ENCODE peak calls at places on chromosomes 3 and 15, in nine cellular contexts. N, C, A, W, T, I, H, Z and G are unnamed samples.

GRCh38 chr15:62848631-62849050 is 193.9 kb upstream of the TPM1 start:
- DNase-seq in H (no peak), I (no peak), Z (no peak), T (no peak), C (no peak), W (peak), A (no peak), N (peak), G (no peak)

GRCh38 chr3:182212479-182213076 is 500.9 kb downstream of the SOX2 start:
- DNase-seq in H (no peak), N (peak), T (no peak), W (peak), I (no peak), C (no peak), A (peak), Z (no peak), G (peak)

GRCh38 chr15:65577129-65577996 is 33.6 kb downstream of the INTS14 start:
- DNase-seq in W (no peak), C (no peak), Z (no peak), A (no peak), T (no peak), N (no peak), H (no peak), I (no peak), G (no peak)

GRCh38 chr15:85339976-85340665 is 40.3 kb upstream of the AKAP13 start:
- DNase-seq in T (no peak), Z (no peak), A (no peak), H (no peak), I (no peak), C (no peak), N (no peak), W (no peak), G (no peak)

GRCh38 chr3:139797724-139798343 is 120.1 kb upstream of the NMNAT3 start:
- DNase-seq in Z (no peak), W (peak), N (peak), T (no peak), I (peak), C (peak), H (peak), A (no peak), G (peak)

GRCh38 chr3:188031106-188031505 is 122.9 kb upstream of the LPP start:
- DNase-seq in A (no peak), N (peak), T (no peak), I (no peak), W (no peak), C (no peak), Z (no peak), H (no peak), G (no peak)

GRCh38 chr3:127707777-127708438 is 35.2 kb downstream of the ABTB1 start:
- DNase-seq in A (no peak), I (peak), C (no peak), N (no peak), Z (no peak), W (no peak), T (no peak), H (no peak), G (no peak)

GRCh38 chr3:126936853-126937395 is 46.0 kb upstream of the PLXNA1 start:
- DNase-seq in T (no peak), A (no peak), H (no peak), Z (no peak), W (no peak), C (no peak), I (no peak), N (no peak), G (no peak)

GRCh38 chr3:49619649-49620048 is 54.5 kb upstream of the APEH start:
- DNase-seq in T (no peak), H (no peak), N (peak), W (no peak), A (no peak), Z (no peak), I (no peak), C (no peak), G (no peak)

GRCh38 chr3:40019371-40019770 is 210.0 kb downstream of the MYRIP start:
- DNase-seq in T (no peak), A (no peak), W (no peak), N (no peak), H (no peak), I (no peak), C (no peak), Z (no peak), G (no peak)

GRCh38 chr3:25155696-25156471 is 272.2 kb upstream of the RARB start:
- DNase-seq in H (no peak), A (no peak), I (no peak), C (no peak), N (no peak), T (no peak), Z (no peak), W (peak), G (peak)

GRCh38 chr3:72458365-72458764 is 389.9 kb downstream of the SHQ1 start:
- DNase-seq in H (no peak), A (no peak), W (no peak), I (no peak), T (no peak), Z (no peak), N (peak), C (no peak), G (no peak)